ENCODE peak calls at places on chromosomes 6 and 20, in ten cellular contexts. B is RWPE2; D is ACHN; K is HTR-8/SVneo; U is activated naive CD4-positive, alpha-beta T cell; Q is activated T-cell treated with anti-CD3 and anti-CD28 coated beads for 4 hours; S is ecto neural progenitor cell; O is adipocyte; H is GM04503; A is esophagus squamous epithelium. F is an unnamed sample.

GRCh38 chr20:59141818-59142581 is 21.6 kb upstream of the ZNF831 start:
- DNase-seq in H (no peak), S (no peak), B (peak), K (peak), D (peak), Q (no peak), O (peak), A (no peak), U (no peak), F (no peak)

GRCh38 chr6:111642463-111643158 is 36.9 kb upstream of the TRAF3IP2 start:
- DNase-seq in B (no peak), O (peak), U (no peak), Q (no peak), H (peak), D (peak), S (no peak), A (no peak), K (peak), F (no peak)

GRCh38 chr6:64224819-64225218 is 589.2 kb downstream of the PHF3 start:
- DNase-seq in B (no peak), D (no peak), H (no peak), A (no peak), S (no peak), Q (no peak), U (no peak), O (peak), K (no peak), F (no peak)

GRCh38 chr6:15608406-15608805 is 54.4 kb downstream of the DTNBP1 start:
- DNase-seq in U (no peak), O (peak), K (peak), S (no peak), Q (no peak), B (no peak), D (peak), A (no peak), H (peak), F (no peak)

GRCh38 chr20:24672886-24673677 is 203.7 kb downstream of the SYNDIG1 start:
- DNase-seq in D (peak), K (peak), S (no peak), H (peak), A (no peak), O (peak), Q (no peak), B (peak), U (no peak), F (no peak)

GRCh38 chr6:142943746-142944125 is 1.2 kb downstream of the HIVEP2 start:
- DNase-seq in O (peak), B (no peak), S (peak), A (no peak), K (no peak), D (peak), H (no peak), Q (peak), U (peak), F (peak)

GRCh38 chr20:11153819-11154218 is 480.0 kb upstream of the JAG1 start:
- DNase-seq in U (no peak), H (peak), K (no peak), S (no peak), B (no peak), Q (no peak), A (no peak), D (no peak), O (peak), F (no peak)

GRCh38 chr6:166785131-166785530 is 158.1 kb upstream of the RPS6KA2 start:
- DNase-seq in S (no peak), O (no peak), Q (no peak), H (no peak), U (no peak), D (no peak), A (no peak), K (no peak), B (no peak), F (no peak)

GRCh38 chr6:169799474-169799926 is 48.1 kb downstream of the ERMARD start:
- DNase-seq in U (no peak), H (no peak), S (no peak), Q (no peak), K (no peak), A (no peak), B (no peak), D (no peak), O (no peak), F (no peak)